ENCODE peak calls at places on chromosome 2, in five cellular contexts. One of them, this sample, is unnamed.

GRCh38 chr2:28422903-28423741 is 30.5 kb downstream of the FOSL2 start:
- DNase-seq in suprapubic skin: no peak
- DNase-seq in IMR-90: no peak
- DNase-seq in tibial artery: no peak
- DNase-seq in body of pancreas: no peak
- DNase-seq in this sample: no peak

GRCh38 chr2:191629001-191629453 is 48.9 kb upstream of the NABP1 start:
- DNase-seq in suprapubic skin: no peak
- DNase-seq in IMR-90: no peak
- DNase-seq in tibial artery: no peak
- DNase-seq in body of pancreas: no peak
- DNase-seq in this sample: no peak

GRCh38 chr2:85872536-85873161 is 16.1 kb downstream of the ST3GAL5 start:
- DNase-seq in suprapubic skin: no peak
- DNase-seq in IMR-90: no peak
- DNase-seq in tibial artery: no peak
- DNase-seq in body of pancreas: no peak
- DNase-seq in this sample: no peak

GRCh38 chr2:118224888-118225264 is 136.6 kb downstream of the INSIG2 start:
- DNase-seq in suprapubic skin: no peak
- DNase-seq in IMR-90: no peak
- DNase-seq in tibial artery: no peak
- DNase-seq in body of pancreas: no peak
- DNase-seq in this sample: no peak

GRCh38 chr2:158204741-158205165 is 103.1 kb downstream of the UPP2 start:
- DNase-seq in suprapubic skin: no peak
- DNase-seq in IMR-90: no peak
- DNase-seq in tibial artery: no peak
- DNase-seq in body of pancreas: no peak
- DNase-seq in this sample: no peak

GRCh38 chr2:238286551-238286950 is 1.9 kb downstream of the PER2 start:
- DNase-seq in suprapubic skin: peak; percentile 88
- DNase-seq in IMR-90: peak; percentile 86
- DNase-seq in tibial artery: peak; percentile 79
- DNase-seq in body of pancreas: peak; percentile 89
- DNase-seq in this sample: peak; percentile 58

GRCh38 chr2:53600835-53601234 is 166.8 kb upstream of the CHAC2 start:
- DNase-seq in suprapubic skin: no peak
- DNase-seq in IMR-90: no peak
- DNase-seq in tibial artery: no peak
- DNase-seq in body of pancreas: no peak
- DNase-seq in this sample: no peak

GRCh38 chr2:127573298-127573697 is 37.8 kb downstream of the MYO7B start:
- DNase-seq in suprapubic skin: no peak
- DNase-seq in IMR-90: no peak
- DNase-seq in tibial artery: no peak
- DNase-seq in body of pancreas: no peak
- DNase-seq in this sample: no peak

GRCh38 chr2:1584051-1584531 is 160.2 kb downstream of the PXDN start:
- DNase-seq in suprapubic skin: no peak
- DNase-seq in IMR-90: no peak
- DNase-seq in tibial artery: no peak
- DNase-seq in body of pancreas: no peak
- DNase-seq in this sample: no peak

GRCh38 chr2:189407161-189407943 is 33.9 kb upstream of the WDR75 start:
- DNase-seq in suprapubic skin: no peak
- DNase-seq in IMR-90: peak; percentile 87
- DNase-seq in tibial artery: no peak
- DNase-seq in body of pancreas: no peak
- DNase-seq in this sample: no peak
- H3K4me3 ChIP-seq in suprapubic skin: no peak overlapping the region
- H3K4me3 ChIP-seq in IMR-90: peak overlapping the region; percentile 26
- H3K4me3 ChIP-seq in tibial artery: no peak overlapping the region
- H3K4me3 ChIP-seq in body of pancreas: no peak overlapping the region
- H3K4me3 ChIP-seq in this sample: peak overlapping the region; percentile 44

GRCh38 chr2:8438996-8439395 is 242.9 kb upstream of the ID2 start:
- DNase-seq in suprapubic skin: no peak
- DNase-seq in IMR-90: no peak
- DNase-seq in tibial artery: no peak
- DNase-seq in body of pancreas: no peak
- DNase-seq in this sample: no peak

GRCh38 chr2:8436585-8436984 is 245.3 kb upstream of the ID2 start:
- DNase-seq in suprapubic skin: no peak
- DNase-seq in IMR-90: no peak
- DNase-seq in tibial artery: no peak
- DNase-seq in body of pancreas: no peak
- DNase-seq in this sample: no peak

GRCh38 chr2:8437228-8437948 is 244.5 kb upstream of the ID2 start:
- DNase-seq in suprapubic skin: no peak
- DNase-seq in IMR-90: no peak
- DNase-seq in tibial artery: no peak
- DNase-seq in body of pancreas: no peak
- DNase-seq in this sample: no peak

GRCh38 chr2:8438476-8438875 is 243.4 kb upstream of the ID2 start:
- DNase-seq in suprapubic skin: no peak
- DNase-seq in IMR-90: no peak
- DNase-seq in tibial artery: no peak
- DNase-seq in body of pancreas: no peak
- DNase-seq in this sample: no peak

DNA sequence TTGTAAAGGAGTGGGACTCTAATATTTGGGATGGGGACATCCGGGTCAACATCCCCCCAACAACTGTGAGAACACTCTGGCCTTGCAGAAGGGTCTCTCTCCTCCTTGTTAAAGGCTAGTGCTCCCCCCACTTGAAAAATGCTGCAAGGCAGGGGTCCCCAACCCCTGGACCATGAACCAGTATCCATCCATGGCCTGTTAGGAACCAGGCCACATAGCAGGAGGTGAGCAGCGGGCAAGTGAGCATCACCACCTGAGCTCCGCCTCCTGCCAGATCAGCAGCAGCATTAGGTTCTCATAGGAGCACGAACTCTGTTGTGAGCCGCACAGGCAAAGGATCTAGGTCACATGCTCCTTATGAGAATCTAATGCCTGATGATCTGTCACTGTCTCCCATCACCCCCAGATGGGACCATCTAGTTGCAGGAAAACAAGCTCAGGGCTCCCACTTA is 243.9 kb upstream of the ID2 start:
- DNase-seq in suprapubic skin: no peak
- DNase-seq in IMR-90: no peak
- DNase-seq in tibial artery: no peak
- DNase-seq in body of pancreas: no peak
- DNase-seq in this sample: no peak
- H3K4me1 ChIP-seq in suprapubic skin: peaks cover 18% of the 10 kb centered on the region
- H3K4me1 ChIP-seq in IMR-90: no peaks in the 10 kb centered on the region
- H3K4me1 ChIP-seq in tibial artery: peaks cover 6% of the 10 kb centered on the region
- H3K4me1 ChIP-seq in body of pancreas: peaks cover 7% of the 10 kb centered on the region
- H3K4me1 ChIP-seq in this sample: no peaks in the 10 kb centered on the region

GRCh38 chr2:55857766-55858165 is 65.8 kb downstream of the EFEMP1 start:
- DNase-seq in suprapubic skin: no peak
- DNase-seq in IMR-90: no peak
- DNase-seq in tibial artery: no peak
- DNase-seq in body of pancreas: no peak
- DNase-seq in this sample: no peak
- H3K4me3 ChIP-seq in suprapubic skin: no peak overlapping the region
- H3K4me3 ChIP-seq in IMR-90: no peak overlapping the region
- H3K4me3 ChIP-seq in tibial artery: no peak overlapping the region
- H3K4me3 ChIP-seq in body of pancreas: no peak overlapping the region
- H3K4me3 ChIP-seq in this sample: no peak overlapping the region

DNA sequence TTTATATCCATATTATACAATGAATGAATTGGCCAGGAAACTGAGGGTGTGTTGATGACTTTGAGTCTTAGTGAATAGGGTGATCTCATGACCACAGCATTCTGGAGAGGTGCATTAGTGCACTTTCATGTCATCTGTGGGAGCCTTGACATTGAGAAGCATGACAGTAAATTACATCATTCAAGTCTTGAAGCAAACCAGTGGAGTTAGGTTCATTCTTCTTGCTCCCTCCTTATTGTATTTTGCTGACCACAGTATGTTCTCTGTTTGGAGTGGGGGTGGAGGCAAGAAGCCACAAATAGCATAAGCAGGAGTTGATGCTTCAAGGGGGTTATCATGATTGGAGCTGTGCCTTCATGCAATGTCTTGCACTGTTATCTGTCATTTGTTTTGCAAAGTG is 680.2 kb downstream of the NYAP2 start:
- DNase-seq in suprapubic skin: no peak
- DNase-seq in IMR-90: peak; percentile 98
- DNase-seq in tibial artery: no peak
- DNase-seq in body of pancreas: no peak
- DNase-seq in this sample: no peak
- H3K4me1 ChIP-seq in suprapubic skin: peaks cover 4% of the 10 kb centered on the region
- H3K4me1 ChIP-seq in IMR-90: peaks cover 12% of the 10 kb centered on the region
- H3K4me1 ChIP-seq in tibial artery: no peaks in the 10 kb centered on the region
- H3K4me1 ChIP-seq in body of pancreas: no peaks in the 10 kb centered on the region
- H3K4me1 ChIP-seq in this sample: no peaks in the 10 kb centered on the region

DNA sequence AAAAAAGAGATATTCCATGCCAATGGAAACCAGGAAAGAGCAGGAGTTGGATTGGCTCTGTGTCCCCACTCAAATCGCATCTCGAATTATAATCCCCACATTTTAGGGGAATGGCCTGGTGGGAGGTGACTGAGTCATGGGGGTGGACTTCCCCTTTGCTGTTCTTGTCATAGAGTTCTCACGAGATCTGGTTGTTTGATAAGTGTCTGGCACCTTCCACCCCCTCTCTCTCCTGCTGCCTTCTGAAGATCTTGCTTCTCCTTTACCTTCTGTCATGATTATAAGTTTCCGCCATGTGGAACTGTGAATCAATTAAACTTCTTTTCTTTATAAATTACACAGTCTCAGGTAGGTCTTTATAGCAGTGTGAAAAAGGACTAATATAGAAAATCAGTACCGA is 355.6 kb downstream of the NBAS start:
- DNase-seq in suprapubic skin: no peak
- DNase-seq in IMR-90: no peak
- DNase-seq in tibial artery: no peak
- DNase-seq in body of pancreas: no peak
- DNase-seq in this sample: no peak
- H3K4me3 ChIP-seq in suprapubic skin: no peak overlapping the region
- H3K4me3 ChIP-seq in IMR-90: no peak overlapping the region
- H3K4me3 ChIP-seq in tibial artery: no peak overlapping the region
- H3K4me3 ChIP-seq in body of pancreas: no peak overlapping the region
- H3K4me3 ChIP-seq in this sample: no peak overlapping the region